ENCODE peak calls at places on chromosomes 16 and 17, in ten cellular contexts. M is K562, P is neural progenitor cell, G is heart right ventricle, H is SJCRH30, A is Peyer's patch, W is IMR-90, J is lung, I is transverse colon, Q is aorta. X is an unnamed sample. For H3K36me3, the result is how much of the 10 kb centered on the place peaks cover.

GRCh38 chr16:57938936-57939871 is 31.7 kb downstream of the CNGB1 start:
- DNase-seq in Q (peak), A (no peak), J (peak), I (peak), G (peak), M (no peak), P (no peak), W (peak), H (no peak), X (peak)

GRCh38 chr17:7882068-7882467 is 6.5 kb upstream of the CHD3 start:
- DNase-seq in H (no peak), W (no peak), I (no peak), Q (no peak), P (no peak), G (no peak), J (no peak), M (no peak), A (peak), X (no peak)

GRCh38 chr17:27384261-27384701 is 72.0 kb upstream of the KSR1 start:
- DNase-seq in P (no peak), H (peak), M (no peak), G (peak), J (no peak), W (peak), A (no peak), I (peak), Q (peak), X (peak)

GRCh38 chr17:69500911-69501429 is 86.5 kb downstream of the MAP2K6 start:
- DNase-seq in W (no peak), I (peak), J (no peak), A (no peak), Q (no peak), P (no peak), M (no peak), G (no peak), H (no peak), X (peak)

GRCh38 chr16:31357324-31358156 is 2.6 kb downstream of the ITGAX start:
- DNase-seq in H (peak), J (no peak), P (no peak), A (peak), I (no peak), W (no peak), Q (peak), G (no peak), M (no peak), X (peak)

GRCh38 chr17:83145831-83146230 is 66.4 kb downstream of the METRNL start:
- DNase-seq in A (no peak), M (no peak), H (no peak), J (peak), W (no peak), I (no peak), Q (no peak), P (no peak), G (no peak), X (no peak)

GRCh38 chr17:39306028-39306427 is 80.3 kb upstream of the STAC2 start:
- DNase-seq in H (no peak), P (peak), M (no peak), A (no peak), I (no peak), W (no peak), Q (no peak), G (no peak), J (no peak), X (no peak)

GRCh38 chr17:19736071-19736470 is 12.0 kb downstream of the ALDH3A1 start:
- DNase-seq in P (no peak), Q (no peak), I (no peak), H (no peak), W (no peak), J (no peak), A (no peak), G (no peak), M (no peak), X (no peak)

GRCh38 chr17:51389875-51390274 is 129.5 kb downstream of the UTP18 start:
- DNase-seq in G (no peak), A (no peak), H (no peak), J (no peak), I (no peak), Q (no peak), W (no peak), M (no peak), P (no peak), X (no peak)

GRCh38 chr17:80457236-80457856 is 19.1 kb downstream of the NPTX1 start:
- DNase-seq in M (peak), P (no peak), G (no peak), I (no peak), J (no peak), Q (no peak), H (peak), A (no peak), W (no peak), X (no peak)

GRCh38 chr16:84196101-84196500 is 5.1 kb downstream of the ADAD2 start:
- DNase-seq in Q (no peak), J (no peak), W (no peak), G (no peak), P (no peak), H (no peak), I (no peak), M (no peak), A (no peak), X (no peak)
- H3K27ac ChIP-seq in Q (no peak), J (no peak), W (no peak), G (no peak), P (no peak), H (no peak), I (no peak), M (no peak), A (no peak), X (no peak)

GRCh38 chr17:81844887-81845286 is 10.0 kb upstream of the PPP1R27 start:
- DNase-seq in Q (no peak), W (no peak), P (no peak), A (no peak), I (no peak), M (no peak), J (no peak), H (no peak), G (no peak), X (no peak)
- H3K36me3 ChIP-seq in Q (under half), W (half or more), P (under half), A (under half), I (under half), M (half or more), J (half or more), H (half or more), G (half or more), X (under half)

DNA sequence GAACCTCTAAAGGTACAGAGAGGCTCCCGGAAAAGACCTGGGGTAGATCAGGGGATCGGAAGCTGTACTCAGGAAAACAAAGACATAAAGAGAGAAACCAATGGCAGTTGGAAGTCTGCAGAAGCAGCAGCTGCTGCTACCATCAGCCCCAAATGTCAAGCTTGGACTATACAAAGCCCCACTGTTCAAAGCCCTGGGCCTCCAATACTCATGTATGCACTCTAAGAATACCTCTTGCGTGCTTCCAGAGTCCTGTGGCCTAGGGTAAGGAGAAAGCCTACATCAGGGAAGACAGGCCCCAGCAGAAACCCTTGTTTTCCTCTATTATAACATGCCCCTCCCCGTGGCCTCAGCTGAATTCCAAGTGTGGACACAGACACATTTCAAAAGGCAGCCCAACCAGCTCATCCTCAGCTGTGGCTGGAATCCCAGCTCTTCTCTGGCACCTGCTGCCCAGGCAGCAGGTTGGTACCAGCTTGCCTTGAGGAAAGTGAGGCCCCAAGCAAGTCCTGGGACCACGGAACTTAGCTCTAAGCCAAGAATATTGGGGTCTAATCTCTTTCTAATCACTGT is 19.3 kb upstream of the MTMR4 start:
- DNase-seq in A (no peak), M (no peak), W (no peak), H (peak), J (no peak), G (no peak), Q (no peak), P (no peak), I (no peak), X (no peak)
- H3K27ac ChIP-seq in A (no peak), M (no peak), W (no peak), H (peak), J (no peak), G (no peak), Q (no peak), P (no peak), I (no peak), X (no peak)

GRCh38 chr17:57277923-57278604 is 21.7 kb downstream of the MSI2 start:
- DNase-seq in A (no peak), Q (no peak), P (no peak), G (no peak), M (no peak), I (no peak), H (no peak), J (no peak), W (no peak), X (no peak)

GRCh38 chr17:57281887-57282653 is 25.7 kb downstream of the MSI2 start:
- DNase-seq in I (no peak), H (no peak), G (no peak), M (no peak), Q (no peak), J (no peak), P (no peak), A (no peak), W (no peak), X (peak)

GRCh38 chr17:57278740-57279387 is 22.5 kb downstream of the MSI2 start:
- DNase-seq in A (no peak), W (no peak), G (no peak), M (no peak), Q (no peak), I (no peak), J (no peak), P (no peak), H (no peak), X (no peak)

GRCh38 chr17:57276621-57277020 is 20.3 kb downstream of the MSI2 start:
- DNase-seq in W (no peak), I (no peak), A (no peak), P (no peak), Q (no peak), H (no peak), M (no peak), J (no peak), G (no peak), X (no peak)

GRCh38 chr17:57279432-57279831 is 23.1 kb downstream of the MSI2 start:
- DNase-seq in P (no peak), J (no peak), M (no peak), I (no peak), G (no peak), Q (no peak), H (no peak), W (peak), A (no peak), X (no peak)
- H3K36me3 ChIP-seq in P (under half), J (under half), M (under half), I (under half), G (under half), Q (under half), H (under half), W (under half), A (under half), X (under half)

GRCh38 chr17:29645516-29646051 is 22.9 kb upstream of the CORO6 start:
- DNase-seq in Q (peak), G (peak), J (peak), I (peak), W (peak), M (no peak), P (no peak), A (peak), H (no peak), X (peak)
- H3K27ac ChIP-seq in Q (peak), G (peak), J (peak), I (peak), W (peak), M (no peak), P (no peak), A (peak), H (peak), X (peak)

GRCh38 chr16:1385232-1385631 is 29.3 kb downstream of the UNKL start:
- DNase-seq in M (no peak), W (no peak), G (no peak), I (no peak), Q (no peak), H (no peak), P (no peak), J (no peak), A (no peak), X (no peak)
- H3K36me3 ChIP-seq in M (under half), W (under half), G (half or more), I (under half), Q (under half), H (under half), P (under half), J (half or more), A (under half), X (under half)

GRCh38 chr16:12294471-12294870 is 317.9 kb downstream of the SNX29 start:
- DNase-seq in H (no peak), G (no peak), I (no peak), W (no peak), A (no peak), P (no peak), Q (no peak), M (no peak), J (no peak), X (no peak)
- H3K27ac ChIP-seq in H (no peak), G (no peak), I (no peak), W (no peak), A (no peak), P (no peak), Q (no peak), M (no peak), J (no peak), X (no peak)

GRCh38 chr16:81517150-81517499 is 72.5 kb downstream of the CMIP start:
- DNase-seq in I (no peak), H (no peak), G (no peak), W (no peak), Q (no peak), M (no peak), P (no peak), J (no peak), A (no peak), X (no peak)
- H3K36me3 ChIP-seq in I (under half), H (under half), G (under half), W (under half), Q (under half), M (under half), P (under half), J (under half), A (under half), X (under half)

X was measured in gastrocnemius medialis.